ENCODE peak calls at places on chromosome 2, in four cellular contexts. E, W, R and P are unnamed samples.

GRCh38 chr2:112724611-112725525 is 4.0 kb downstream of the NT5DC4 start:
- DNase-seq in E (peak), W (no peak), R (no peak), P (peak)

GRCh38 chr2:232731470-232731869 is 34.3 kb downstream of the GIGYF2 start:
- DNase-seq in E (no peak), W (no peak), R (no peak), P (no peak)

GRCh38 chr2:230949966-230950832 is 25.2 kb upstream of the GPR55 start:
- DNase-seq in E (no peak), W (no peak), R (no peak), P (no peak)

GRCh38 chr2:199470672-199471442 is 13.1 kb upstream of the SATB2 start:
- DNase-seq in E (no peak), W (no peak), R (no peak), P (peak)

GRCh38 chr2:72427022-72427861 is 279.6 kb upstream of the CYP26B1 start:
- DNase-seq in E (no peak), W (no peak), R (no peak), P (no peak)

GRCh38 chr2:29309090-29310054 is 194.2 kb downstream of the CLIP4 start:
- DNase-seq in E (peak), W (no peak), R (no peak), P (peak)

GRCh38 chr2:200199576-200200263 is 106.8 kb upstream of the SPATS2L start:
- DNase-seq in E (no peak), W (no peak), R (no peak), P (peak)

GRCh38 chr2:226797989-226798421 is 1.6 kb downstream of the IRS1 start:
- DNase-seq in E (no peak), W (no peak), R (no peak), P (peak)

GRCh38 chr2:16203069-16203468 is 262.7 kb downstream of the MYCN start:
- DNase-seq in E (no peak), W (no peak), R (no peak), P (no peak)

GRCh38 chr2:117956036-117956791 is 57.7 kb downstream of the CCDC93 start:
- DNase-seq in E (no peak), W (no peak), R (no peak), P (peak)

GRCh38 chr2:151277011-151277410 is 12.5 kb downstream of the NMI start:
- DNase-seq in E (no peak), W (no peak), R (no peak), P (no peak)

GRCh38 chr2:207725815-207726578 is 14.6 kb downstream of the CCNYL1 start:
- DNase-seq in E (no peak), W (no peak), R (no peak), P (peak)

GRCh38 chr2:207531024-207531411 is 1.3 kb downstream of the CREB1 start:
- DNase-seq in E (peak), W (no peak), R (no peak), P (peak)

GRCh38 chr2:120858764-120859525 is 123.3 kb downstream of the GLI2 start:
- DNase-seq in E (no peak), W (no peak), R (no peak), P (no peak)

GRCh38 chr2:215439404-215439803 is 3.5 kb upstream of the FN1 start:
- DNase-seq in E (no peak), W (no peak), R (no peak), P (no peak)

GRCh38 chr2:55618649-55619055 is 1.2 kb upstream of the PPP4R3B start:
- DNase-seq in E (peak), W (peak), R (peak), P (peak)

GRCh38 chr2:205687018-205687956 is 5.0 kb downstream of the NRP2 start:
- DNase-seq in E (no peak), W (no peak), R (no peak), P (no peak)

GRCh38 chr2:241068942-241069810 is 32.9 kb downstream of the MTERF4 start:
- DNase-seq in E (no peak), W (no peak), R (no peak), P (no peak)

GRCh38 chr2:48339451-48339850 is 190.5 kb upstream of the STON1 start:
- DNase-seq in E (no peak), W (no peak), R (no peak), P (no peak)

GRCh38 chr2:134835471-134835870 is 2.9 kb upstream of the ACMSD start:
- DNase-seq in E (no peak), W (no peak), R (no peak), P (no peak)

GRCh38 chr2:27627963-27628766 is 647 bp downstream of the CCDC121 start:
- DNase-seq in E (peak), W (no peak), R (no peak), P (peak)

GRCh38 chr2:176852667-176853066 is 359.9 kb upstream of the HNRNPA3 start:
- DNase-seq in E (peak), W (no peak), R (no peak), P (peak)

GRCh38 chr2:112465373-112465772 is 16.6 kb upstream of the TTL start:
- DNase-seq in E (no peak), W (no peak), R (no peak), P (peak)

GRCh38 chr2:222142027-222142426 is 156.8 kb downstream of the PAX3 start:
- DNase-seq in E (peak), W (no peak), R (no peak), P (peak)

GRCh38 chr2:163665817-163666216 is 70.0 kb downstream of the FIGN start:
- DNase-seq in E (no peak), W (no peak), R (no peak), P (peak)

GRCh38 chr2:37623971-37624897 is 47.2 kb downstream of the CDC42EP3 start:
- DNase-seq in E (no peak), W (no peak), R (no peak), P (peak)

GRCh38 chr2:128313076-128313836 is 5.4 kb downstream of the HS6ST1 start:
- DNase-seq in E (peak), W (no peak), R (no peak), P (peak)

GRCh38 chr2:224442092-224442999 is 40.4 kb upstream of the FAM124B start:
- DNase-seq in E (no peak), W (no peak), R (no peak), P (peak)

GRCh38 chr2:161710131-161710915 is 86.1 kb downstream of the SLC4A10 start:
- DNase-seq in E (no peak), W (no peak), R (no peak), P (no peak)

GRCh38 chr2:241639385-241639784 is 1.9 kb downstream of the ATG4B start:
- DNase-seq in E (no peak), W (no peak), R (no peak), P (peak)

GRCh38 chr2:239586651-239587310 is 186.0 kb upstream of the HDAC4 start:
- DNase-seq in E (no peak), W (no peak), R (no peak), P (no peak)

GRCh38 chr2:48448274-48449061 is 81.5 kb upstream of the STON1 start:
- DNase-seq in E (peak), W (no peak), R (no peak), P (peak)

GRCh38 chr2:158967731-158968395 is 577 bp upstream of the TANC1 start:
- DNase-seq in E (peak), W (peak), R (no peak), P (no peak)

GRCh38 chr2:187497858-187498463 is 49.9 kb upstream of the CALCRL start:
- DNase-seq in E (no peak), W (no peak), R (no peak), P (peak)

GRCh38 chr2:9885036-9885684 is 41.9 kb downstream of the TAF1B start:
- DNase-seq in E (no peak), W (no peak), R (no peak), P (no peak)

GRCh38 chr2:177574357-177574756 is 181.8 kb downstream of the AGPS start:
- DNase-seq in E (no peak), W (no peak), R (no peak), P (no peak)

GRCh38 chr2:9071032-9071431 is 67.5 kb upstream of the MBOAT2 start:
- DNase-seq in E (peak), W (no peak), R (no peak), P (peak)

GRCh38 chr2:149075868-149076267 is 37.4 kb downstream of the LYPD6B start:
- DNase-seq in E (no peak), W (no peak), R (no peak), P (no peak)

GRCh38 chr2:112305132-112305531 is 29.7 kb downstream of the ZC3H6 start:
- DNase-seq in E (no peak), W (no peak), R (no peak), P (no peak)